ENCODE peak calls at places on chromosomes 6 and 20, in ten cellular contexts. I, T, F, S, N, G, H, M, K and Y are unnamed samples.

GRCh38 chr20:62119591-62120364 is 2.5 kb upstream of the LSM14B start:
- DNase-seq in I (no peak), T (no peak), F (no peak), S (no peak), N (no peak), G (no peak), H (no peak), M (no peak), K (no peak), Y (no peak)

GRCh38 chr6:43856005-43856765 is 86.2 kb downstream of the VEGFA start:
- DNase-seq in I (no peak), T (no peak), F (no peak), S (peak; percentile 40), N (no peak), G (no peak), H (no peak), M (peak; percentile 40), K (no peak), Y (no peak)

GRCh38 chr6:164039954-164040375 is 625.4 kb downstream of the QKI start:
- DNase-seq in I (no peak), T (no peak), F (no peak), S (peak; percentile 85), N (no peak), G (peak; percentile 59), H (peak; percentile 31), M (no peak), K (no peak), Y (no peak)

GRCh38 chr20:33822423-33822822 is 11.3 kb downstream of the CHMP4B start:
- DNase-seq in I (no peak), T (no peak), F (no peak), S (no peak), N (no peak), G (no peak), H (no peak), M (no peak), K (no peak), Y (no peak)

GRCh38 chr6:158938811-158939254 is 61.2 kb downstream of the RSPH3 start:
- DNase-seq in I (no peak), T (no peak), F (no peak), S (no peak), N (no peak), G (no peak), H (no peak), M (no peak), K (no peak), Y (no peak)

GRCh38 chr6:103018426-103018825 is 1624.9 kb downstream of the GRIK2 start:
- DNase-seq in I (no peak), T (no peak), F (no peak), S (no peak), N (no peak), G (no peak), H (no peak), M (no peak), K (no peak), Y (no peak)

GRCh38 chr6:46352541-46353267 is 138.5 kb downstream of the RCAN2 start:
- DNase-seq in I (no peak), T (no peak), F (no peak), S (no peak), N (no peak), G (no peak), H (no peak), M (no peak), K (no peak), Y (no peak)

GRCh38 chr6:33914519-33915120 is 110.8 kb upstream of the MLN start:
- DNase-seq in I (no peak), T (no peak), F (no peak), S (no peak), N (no peak), G (peak; percentile 58), H (peak; percentile 24), M (no peak), K (no peak), Y (no peak)

GRCh38 chr6:30688569-30688968 is 2.1 kb upstream of the PPP1R18 start:
- DNase-seq in I (no peak), T (no peak), F (no peak), S (no peak), N (no peak), G (peak; percentile 8), H (no peak), M (no peak), K (no peak), Y (no peak)

GRCh38 chr6:43254846-43255245 is 11.6 kb downstream of the TTBK1 start:
- DNase-seq in I (no peak), T (no peak), F (no peak), S (no peak), N (no peak), G (no peak), H (no peak), M (no peak), K (no peak), Y (no peak)

GRCh38 chr20:24871429-24872213 is 77.4 kb upstream of the CST7 start:
- DNase-seq in I (no peak), T (no peak), F (no peak), S (no peak), N (no peak), G (no peak), H (no peak), M (no peak), K (no peak), Y (no peak)

GRCh38 chr6:9659848-9660247 is 755.0 kb downstream of the TFAP2A start:
- DNase-seq in I (no peak), T (no peak), F (no peak), S (no peak), N (no peak), G (no peak), H (no peak), M (no peak), K (no peak), Y (no peak)

GRCh38 chr6:63637865-63638445 is 2.4 kb downstream of the PHF3 start:
- DNase-seq in I (no peak), T (no peak), F (no peak), S (no peak), N (no peak), G (no peak), H (no peak), M (no peak), K (no peak), Y (no peak)

GRCh38 chr20:48153523-48153922 is 368.2 kb upstream of the SULF2 start:
- DNase-seq in I (no peak), T (no peak), F (no peak), S (no peak), N (no peak), G (no peak), H (no peak), M (no peak), K (peak; percentile 17), Y (no peak)

GRCh38 chr6:72733045-72733444 is 111.2 kb downstream of the KCNQ5 start:
- DNase-seq in I (no peak), T (no peak), F (no peak), S (no peak), N (no peak), G (no peak), H (no peak), M (no peak), K (no peak), Y (no peak)

GRCh38 chr6:153090241-153090930 is 40.7 kb downstream of the RGS17 start:
- DNase-seq in I (no peak), T (peak; percentile 91), F (peak; percentile 87), S (no peak), N (no peak), G (no peak), H (no peak), M (peak; percentile 93), K (no peak), Y (no peak)